ENCODE peak calls at places on chromosomes 1 and 21, in eight cellular contexts. V is CD8-positive, alpha-beta T cell; G is adrenal gland; C is hepatocyte; X is CD4-positive, alpha-beta memory T cell; Z is mesendoderm; P is K562; U is GM23248. Y is an unnamed sample. For H3K4me1, the result is how much of the 10 kb centered on the place peaks cover.

GRCh38 chr1:154218545-154218944 is 2.2 kb upstream of the UBAP2L start:
- DNase-seq in V (no peak), G (no peak), C (no peak), X (no peak), Z (no peak), P (no peak), U (no peak), Y (no peak)

GRCh38 chr1:109782514-109782913 is 18.8 kb upstream of the EPS8L3 start:
- DNase-seq in V (no peak), G (no peak), C (no peak), X (no peak), Z (no peak), P (no peak), U (no peak), Y (no peak)

GRCh38 chr1:171911506-171911905 is 70.2 kb downstream of the DNM3 start:
- DNase-seq in V (no peak), G (no peak), C (peak), X (no peak), Z (peak), P (no peak), U (peak), Y (no peak)

GRCh38 chr1:165595561-165595960 is 35.5 kb upstream of the MGST3 start:
- DNase-seq in V (no peak), G (no peak), C (no peak), X (no peak), Z (no peak), P (no peak), U (peak), Y (no peak)

GRCh38 chr1:89633745-89634625 is 1.1 kb downstream of the LRRC8C start:
- DNase-seq in V (no peak), G (peak), C (peak), X (no peak), Z (peak), P (peak), U (peak), Y (peak)

GRCh38 chr1:55828031-55828430 is 612.9 kb upstream of the USP24 start:
- DNase-seq in V (no peak), G (no peak), C (no peak), X (no peak), Z (peak), P (no peak), U (peak), Y (no peak)

GRCh38 chr1:65687435-65688214 is 105.1 kb upstream of the PDE4B start:
- DNase-seq in V (peak), G (peak), C (peak), X (peak), Z (peak), P (peak), U (peak), Y (peak)

GRCh38 chr1:222068937-222069336 is 327.0 kb upstream of the DUSP10 start:
- DNase-seq in V (no peak), G (no peak), C (no peak), X (no peak), Z (no peak), P (no peak), U (peak), Y (no peak)

GRCh38 chr1:38964140-38964548 is 22.5 kb upstream of the RHBDL2 start:
- DNase-seq in V (no peak), G (no peak), C (no peak), X (peak), Z (peak), P (no peak), U (no peak), Y (no peak)

GRCh38 chr1:154972517-154973343 is 1.8 kb upstream of the CKS1B start:
- DNase-seq in V (no peak), G (peak), C (peak), X (no peak), Z (peak), P (no peak), U (peak), Y (peak)

DNA sequence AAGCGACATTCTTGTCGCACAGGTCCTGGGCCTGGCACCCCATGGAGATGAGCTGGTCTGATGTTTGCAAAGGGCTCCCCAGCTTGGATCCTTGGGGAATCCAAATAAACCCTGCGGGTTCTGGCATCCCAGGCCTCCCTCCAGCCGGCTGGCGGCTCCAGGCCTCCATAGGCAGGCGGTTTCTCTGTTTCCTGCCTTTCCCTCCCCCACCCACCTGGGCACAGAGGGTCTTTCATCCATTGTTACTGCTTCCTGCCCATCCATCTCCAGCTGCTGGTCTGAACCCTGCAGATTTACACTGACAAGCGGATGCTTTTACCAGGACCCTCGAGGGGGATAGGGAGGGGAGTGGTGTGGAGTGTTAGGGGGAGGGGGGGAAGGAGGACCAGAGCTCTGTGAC is 39.1 kb upstream of the ID3 start:
- DNase-seq in V (no peak), G (no peak), C (no peak), X (no peak), Z (peak), P (no peak), U (no peak), Y (peak)
- H3K4me3 ChIP-seq in V (peak), G (no peak), C (no peak), X (no peak), Z (no peak), P (no peak), U (no peak), Y (no peak)

GRCh38 chr1:200410566-200410878 is 686 bp upstream of the ZNF281 start:
- DNase-seq in V (no peak), G (no peak), C (peak), X (peak), Z (peak), P (no peak), U (peak), Y (peak)
- H3K4me1 ChIP-seq in V (under half), G (under half), C (under half), X (under half), Z (under half), P (under half), U (half or more), Y (under half)

DNA sequence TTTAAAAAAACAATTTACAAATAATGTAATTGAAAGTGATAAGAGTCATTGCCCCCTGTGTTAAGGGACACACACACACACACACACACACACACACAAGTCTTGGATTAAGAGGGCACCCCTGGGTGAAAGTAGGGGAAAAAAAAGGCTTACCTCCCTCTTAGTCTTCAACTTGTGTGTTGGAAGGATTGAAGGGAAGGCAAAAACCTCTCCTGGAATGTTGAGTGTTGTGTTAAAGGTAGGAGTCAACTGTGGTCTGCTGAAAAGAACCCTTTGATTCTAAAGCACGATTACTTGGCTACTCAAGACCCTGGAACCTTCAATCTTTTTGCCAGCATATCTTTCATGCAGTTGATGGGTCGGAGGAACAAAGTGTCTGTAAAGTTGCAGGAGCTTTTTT is 6.4 kb downstream of the PBX1 start:
- DNase-seq in V (no peak), G (no peak), C (no peak), X (no peak), Z (peak), P (no peak), U (peak), Y (no peak)
- H3K4me3 ChIP-seq in V (no peak), G (no peak), C (no peak), X (no peak), Z (no peak), P (no peak), U (peak), Y (no peak)

DNA sequence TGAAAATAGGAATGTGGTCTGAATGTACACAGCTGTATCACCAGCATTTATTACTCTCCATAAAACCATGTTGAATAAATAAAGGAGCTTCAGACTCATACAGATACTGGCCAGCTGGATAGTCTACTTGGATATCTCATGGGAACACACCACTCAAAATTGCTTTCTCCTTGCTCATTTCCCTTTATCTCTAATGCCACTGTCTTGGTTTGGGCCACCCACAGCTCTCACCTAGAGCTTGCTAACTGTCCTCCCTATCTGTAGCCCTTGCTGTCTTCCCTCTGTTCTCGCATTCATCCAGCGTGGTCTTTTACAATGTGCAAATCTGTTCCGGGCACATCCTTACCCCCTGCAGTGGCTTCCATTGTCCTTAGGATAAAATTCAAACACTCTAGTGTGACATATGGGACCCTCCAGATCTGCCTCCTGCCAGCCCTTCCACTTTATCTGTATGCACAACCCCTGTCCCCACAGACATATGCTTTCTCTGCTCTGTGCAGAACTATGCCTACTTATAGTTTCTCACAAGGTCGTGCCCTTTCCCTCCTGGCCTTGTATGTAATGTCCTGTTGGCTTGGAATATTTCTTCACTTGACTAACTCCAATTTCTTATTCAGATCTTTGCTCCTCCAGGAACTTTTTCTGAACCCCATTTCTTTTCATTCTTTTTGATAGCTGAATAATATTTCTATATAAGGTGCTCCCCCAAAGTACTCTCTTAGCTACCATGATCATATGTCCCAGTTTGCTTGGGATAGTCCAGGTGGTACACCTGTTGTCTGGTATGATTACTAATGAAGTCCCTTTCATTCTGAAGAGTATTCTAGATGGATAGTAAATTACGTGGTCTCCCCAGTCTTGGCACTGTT is 2.9 kb downstream of the FLVCR1 start:
- DNase-seq in V (no peak), G (no peak), C (peak), X (no peak), Z (peak), P (peak), U (peak), Y (no peak)
- H3K4me1 ChIP-seq in V (under half), G (under half), C (under half), X (under half), Z (under half), P (under half), U (under half), Y (under half)

DNA sequence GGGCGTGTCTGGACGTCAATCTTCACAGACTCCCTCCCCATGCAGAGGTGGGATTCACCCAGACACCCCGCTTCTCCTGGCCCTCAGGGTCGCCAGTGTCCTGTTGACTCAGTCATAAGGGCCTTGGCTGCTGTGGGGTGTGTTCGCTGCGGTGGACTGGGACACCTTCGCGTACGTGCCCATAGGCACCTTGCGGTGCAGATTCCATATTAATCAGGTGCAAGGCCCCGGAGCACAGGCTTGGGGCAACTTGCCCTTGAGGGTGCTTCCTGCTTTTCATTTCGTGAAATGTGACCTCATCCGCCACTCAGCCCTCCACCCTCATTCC is 398 bp upstream of the SLC30A10 start:
- DNase-seq in V (no peak), G (no peak), C (no peak), X (no peak), Z (no peak), P (no peak), U (no peak), Y (no peak)
- H3K4me3 ChIP-seq in V (no peak), G (no peak), C (peak), X (no peak), Z (no peak), P (peak), U (no peak), Y (no peak)

DNA sequence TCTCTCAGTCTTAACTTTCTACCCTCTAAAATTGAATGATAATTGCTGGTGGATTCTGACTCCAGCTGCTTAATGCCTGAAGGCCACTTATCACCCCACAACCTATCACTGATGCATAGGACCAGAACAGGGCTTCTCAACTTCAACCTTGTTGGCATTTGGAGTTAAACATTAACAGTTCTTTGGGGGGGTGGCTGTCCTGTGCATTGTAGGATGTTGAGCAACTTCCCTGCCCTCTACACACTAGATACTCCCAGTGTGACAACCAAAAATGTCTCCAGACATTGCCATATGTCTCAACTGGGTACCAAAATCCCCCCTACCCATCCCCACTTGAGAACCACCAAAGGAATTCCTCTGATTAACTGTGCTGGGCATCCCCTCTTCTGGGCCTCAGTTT is 275.4 kb upstream of the TMEM51 start:
- DNase-seq in V (no peak), G (no peak), C (peak), X (no peak), Z (no peak), P (no peak), U (no peak), Y (no peak)
- H3K4me1 ChIP-seq in V (under half), G (under half), C (under half), X (under half), Z (under half), P (under half), U (under half), Y (under half)

DNA sequence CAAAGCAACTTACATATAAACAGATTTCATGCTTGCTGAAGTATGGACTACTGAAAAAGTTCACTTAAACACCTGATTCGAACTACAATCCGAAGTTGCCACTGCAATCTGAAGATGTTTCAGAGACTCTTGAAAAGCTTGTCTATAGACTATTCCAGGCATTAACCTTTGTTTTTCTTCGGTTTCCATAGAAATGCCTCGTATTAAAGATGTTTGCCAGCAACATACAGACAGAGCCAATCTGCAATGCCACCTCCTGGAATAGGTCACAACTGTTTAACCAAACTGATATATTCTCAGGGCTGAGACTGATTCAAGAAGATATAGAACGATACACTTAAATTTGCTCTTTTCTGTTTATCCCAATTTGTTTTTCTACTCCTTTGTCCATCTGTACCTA is 28.9 kb upstream of the DMRTB1 start:
- DNase-seq in V (no peak), G (no peak), C (no peak), X (no peak), Z (peak), P (no peak), U (no peak), Y (peak)
- H3K4me3 ChIP-seq in V (no peak), G (no peak), C (no peak), X (no peak), Z (no peak), P (no peak), U (no peak), Y (no peak)

GRCh38 chr21:25461730-25462129 is 145.6 kb downstream of the MRPL39 start:
- DNase-seq in V (no peak), G (no peak), C (no peak), X (no peak), Z (no peak), P (no peak), U (no peak), Y (no peak)
- H3K4me1 ChIP-seq in V (under half), G (under half), C (under half), X (under half), Z (under half), P (under half), U (under half), Y (under half)